ENCODE peak calls at places on chromosomes 7 and 10, in ten cellular contexts. U, G, M, Y, X, J, A, L, S and F are unnamed samples.

GRCh38 chr7:92716825-92717580 is 119.4 kb downstream of the CDK6 start:
- DNase-seq in U (no peak), G (no peak), M (no peak), Y (no peak), X (no peak), J (no peak), A (no peak), L (no peak), S (no peak), F (no peak)

GRCh38 chr7:76187246-76187645 is 14.4 kb upstream of the SRRM3 start:
- DNase-seq in U (no peak), G (no peak), M (no peak), Y (no peak), X (no peak), J (no peak), A (no peak), L (no peak), S (no peak), F (no peak)

GRCh38 chr10:58641095-58641531 is 128.4 kb downstream of the BICC1 start:
- DNase-seq in U (peak; percentile 78), G (no peak), M (peak; percentile 20), Y (no peak), X (no peak), J (no peak), A (peak; percentile 88), L (no peak), S (no peak), F (no peak)

GRCh38 chr7:108114117-108114841 is 15.9 kb downstream of the LAMB4 start:
- DNase-seq in U (peak; percentile 53), G (no peak), M (no peak), Y (peak; percentile 38), X (no peak), J (no peak), A (no peak), L (no peak), S (peak; percentile 21), F (no peak)

GRCh38 chr10:99619090-99619800 is 994 bp downstream of the SLC25A28 start:
- DNase-seq in U (no peak), G (no peak), M (no peak), Y (no peak), X (no peak), J (no peak), A (peak; percentile 18), L (no peak), S (no peak), F (no peak)

GRCh38 chr10:102776779-102777417 is 33.1 kb downstream of the WBP1L start:
- DNase-seq in U (no peak), G (peak; percentile 92), M (peak; percentile 47), Y (peak; percentile 89), X (peak; percentile 92), J (no peak), A (peak; percentile 96), L (peak; percentile 84), S (peak; percentile 92), F (no peak)

GRCh38 chr7:92275327-92275726 is 29.6 kb downstream of the ANKIB1 start:
- DNase-seq in U (no peak), G (no peak), M (no peak), Y (no peak), X (no peak), J (no peak), A (no peak), L (no peak), S (no peak), F (no peak)

GRCh38 chr7:96952974-96953391 is 52.4 kb upstream of the DLX6 start:
- DNase-seq in U (peak; percentile 85), G (no peak), M (no peak), Y (no peak), X (no peak), J (no peak), A (no peak), L (no peak), S (no peak), F (no peak)

GRCh38 chr10:24234784-24235183 is 25.8 kb downstream of the KIAA1217 start:
- DNase-seq in U (no peak), G (no peak), M (no peak), Y (no peak), X (no peak), J (no peak), A (no peak), L (no peak), S (no peak), F (no peak)

GRCh38 chr7:4739528-4739992 is 35.9 kb upstream of the AP5Z1 start:
- DNase-seq in U (no peak), G (peak; percentile 84), M (peak; percentile 77), Y (no peak), X (peak; percentile 46), J (no peak), A (peak; percentile 54), L (peak; percentile 40), S (peak; percentile 49), F (peak; percentile 41)

GRCh38 chr10:100148353-100149211 is 37.2 kb downstream of the ERLIN1 start:
- DNase-seq in U (peak; percentile 91), G (no peak), M (no peak), Y (no peak), X (no peak), J (no peak), A (no peak), L (no peak), S (no peak), F (no peak)

GRCh38 chr10:23280420-23281043 is 64.1 kb downstream of the C10orf67 start:
- DNase-seq in U (no peak), G (no peak), M (no peak), Y (no peak), X (no peak), J (no peak), A (no peak), L (no peak), S (no peak), F (no peak)

GRCh38 chr7:38274493-38274892 is 1.1 kb upstream of the TARP start:
- DNase-seq in U (no peak), G (no peak), M (no peak), Y (no peak), X (no peak), J (no peak), A (peak; percentile 15), L (no peak), S (no peak), F (no peak)

GRCh38 chr10:51860257-51860656 is 160.9 kb upstream of the CSTF2T start:
- DNase-seq in U (peak; percentile 52), G (no peak), M (no peak), Y (no peak), X (no peak), J (no peak), A (peak; percentile 80), L (no peak), S (peak; percentile 36), F (no peak)

GRCh38 chr10:118672766-118673715 is 77.6 kb upstream of the PRLHR start:
- DNase-seq in U (no peak), G (no peak), M (no peak), Y (no peak), X (no peak), J (no peak), A (no peak), L (no peak), S (no peak), F (no peak)

DNA sequence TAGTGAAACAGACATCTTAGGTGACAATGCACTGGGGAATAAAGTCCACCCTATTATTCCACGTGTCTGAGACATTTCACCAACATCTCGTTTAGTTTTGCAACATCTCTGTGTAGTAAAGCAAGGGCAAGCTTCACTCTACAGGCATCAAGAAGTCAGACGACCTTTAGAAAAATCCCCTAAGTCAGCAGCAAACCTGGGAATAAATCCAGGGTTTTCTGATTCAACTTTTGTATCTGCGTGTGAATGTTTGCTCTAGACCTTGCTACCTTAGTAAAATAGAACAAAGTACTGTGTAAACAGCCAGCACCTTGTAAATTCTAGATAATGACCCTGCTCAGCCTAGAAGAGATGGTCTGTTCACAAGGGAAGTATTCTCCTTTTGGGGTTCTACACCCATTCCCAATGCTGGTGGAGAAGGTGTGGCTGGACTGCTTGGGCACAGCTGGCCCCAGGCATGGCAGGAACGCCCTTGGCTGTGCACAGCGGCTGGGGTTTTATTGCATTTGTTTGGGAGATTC is 38.4 kb upstream of the GALNTL5 start:
- DNase-seq in U (peak; percentile 56), G (no peak), M (no peak), Y (no peak), X (no peak), J (no peak), A (no peak), L (no peak), S (no peak), F (no peak)
- H3K27ac ChIP-seq in U (peak overlapping the region; percentile 63), G (no peak overlapping the region), M (no peak overlapping the region), Y (no peak overlapping the region), X (no peak overlapping the region), J (no peak overlapping the region), A (no peak overlapping the region), L (no peak overlapping the region), S (no peak overlapping the region), F (no peak overlapping the region)

GRCh38 chr7:64521409-64521984 is 41.4 kb downstream of the ZNF680 start:
- DNase-seq in U (no peak), G (no peak), M (no peak), Y (no peak), X (no peak), J (no peak), A (no peak), L (no peak), S (no peak), F (no peak)
- H3K9me3 ChIP-seq in U (peaks cover 61% of the 10 kb centered on the region), G (peaks cover 99% of the 10 kb centered on the region), M (peaks cover 75% of the 10 kb centered on the region), Y (peaks cover 3% of the 10 kb centered on the region), X (peaks cover 96% of the 10 kb centered on the region), J (peaks cover 36% of the 10 kb centered on the region), A (no peaks in the 10 kb centered on the region), L (peaks cover 18% of the 10 kb centered on the region), S (peaks cover 40% of the 10 kb centered on the region), F (peaks cover 27% of the 10 kb centered on the region)

GRCh38 chr10:77798940-77799339 is 127.6 kb downstream of the DLG5 start:
- DNase-seq in U (no peak), G (no peak), M (no peak), Y (no peak), X (no peak), J (no peak), A (no peak), L (no peak), S (no peak), F (no peak)
- H3K36me3 ChIP-seq in U (peaks cover 80% of the 10 kb centered on the region), G (peaks cover 3% of the 10 kb centered on the region), M (peaks cover 64% of the 10 kb centered on the region), Y (peaks cover 34% of the 10 kb centered on the region), X (peaks cover 82% of the 10 kb centered on the region), J (no peaks in the 10 kb centered on the region), A (peaks cover 15% of the 10 kb centered on the region), L (peaks cover 4% of the 10 kb centered on the region), S (peaks cover 4% of the 10 kb centered on the region), F (no peaks in the 10 kb centered on the region)

GRCh38 chr7:50658696-50659095 is 93.5 kb upstream of the DDC start:
- DNase-seq in U (no peak), G (peak; percentile 83), M (no peak), Y (no peak), X (no peak), J (no peak), A (no peak), L (peak; percentile 23), S (no peak), F (no peak)
- H3K27ac ChIP-seq in U (no peak overlapping the region), G (peak overlapping the region; percentile 96), M (no peak overlapping the region), Y (no peak overlapping the region), X (peak overlapping the region; percentile 86), J (no peak overlapping the region), A (no peak overlapping the region), L (peak overlapping the region; percentile 46), S (peak overlapping the region; percentile 84), F (no peak overlapping the region)

GRCh38 chr10:81348003-81348402 is 527.0 kb upstream of the NRG3 start:
- DNase-seq in U (no peak), G (no peak), M (no peak), Y (no peak), X (no peak), J (no peak), A (no peak), L (no peak), S (no peak), F (no peak)
- H3K9me3 ChIP-seq in U (no peaks in the 10 kb centered on the region), G (no peaks in the 10 kb centered on the region), M (no peaks in the 10 kb centered on the region), Y (no peaks in the 10 kb centered on the region), X (no peaks in the 10 kb centered on the region), J (no peaks in the 10 kb centered on the region), A (no peaks in the 10 kb centered on the region), L (no peaks in the 10 kb centered on the region), S (no peaks in the 10 kb centered on the region), F (no peaks in the 10 kb centered on the region)